ENCODE peak calls at places on chromosomes 6 and 20, in seven cellular contexts. R, B, O, P, W, G and D are unnamed samples.

GRCh38 chr6:5205035-5205469 is 55.7 kb downstream of the LYRM4 start:
- DNase-seq in G (no peak), P (no peak), O (no peak), R (no peak), W (no peak), B (no peak), D (no peak)

GRCh38 chr6:109194770-109195169 is 99.5 kb downstream of the CEP57L1 start:
- DNase-seq in O (no peak), B (no peak), R (no peak), G (no peak), W (peak; percentile 8), P (no peak), D (no peak)

GRCh38 chr6:166032366-166033171 is 135.1 kb downstream of the TBXT start:
- DNase-seq in P (peak; percentile 85), W (peak; percentile 12), O (peak; percentile 59), G (no peak), R (peak; percentile 97), B (peak; percentile 84), D (peak; percentile 53)

GRCh38 chr20:58693226-58694006 is 816 bp downstream of the NPEPL1 start:
- DNase-seq in O (peak; percentile 71), B (no peak), R (peak; percentile 26), G (peak; percentile 49), W (no peak), P (peak; percentile 66), D (peak; percentile 85)

GRCh38 chr6:118187568-118188164 is 280.6 kb downstream of the SLC35F1 start:
- DNase-seq in R (peak; percentile 89), B (peak; percentile 88), W (peak; percentile 6), P (no peak), O (no peak), G (no peak), D (no peak)

GRCh38 chr6:80226699-80227098 is 120.2 kb downstream of the BCKDHB start:
- DNase-seq in B (no peak), R (no peak), P (no peak), W (no peak), G (no peak), O (no peak), D (no peak)

GRCh38 chr6:63816979-63817436 is 181.4 kb downstream of the PHF3 start:
- DNase-seq in P (peak; percentile 82), W (peak; percentile 31), O (no peak), G (peak; percentile 54), B (no peak), R (peak; percentile 29), D (no peak)

GRCh38 chr6:4405609-4406212 is 270.3 kb upstream of the ECI2 start:
- DNase-seq in B (no peak), W (no peak), G (no peak), R (no peak), P (peak; percentile 11), O (no peak), D (no peak)

GRCh38 chr6:168883410-168884049 is 370.1 kb downstream of the THBS2 start:
- DNase-seq in P (no peak), W (no peak), R (no peak), G (no peak), O (no peak), B (no peak), D (no peak)

GRCh38 chr6:14863896-14864850 is 381.7 kb upstream of the JARID2 start:
- DNase-seq in G (no peak), P (peak; percentile 55), W (peak; percentile 30), B (no peak), R (no peak), O (no peak), D (no peak)

GRCh38 chr20:8454137-8454712 is 322.2 kb downstream of the PLCB1 start:
- DNase-seq in O (no peak), B (peak; percentile 93), R (peak; percentile 88), G (peak; percentile 70), W (peak; percentile 10), P (peak; percentile 90), D (peak; percentile 94)

GRCh38 chr6:168384045-168385038 is 56.6 kb upstream of the SMOC2 start:
- DNase-seq in P (no peak), R (no peak), B (no peak), W (no peak), G (no peak), O (no peak), D (peak; percentile 83)

GRCh38 chr6:131244942-131245341 is 109.7 kb downstream of the AKAP7 start:
- DNase-seq in R (no peak), W (no peak), P (no peak), B (no peak), G (no peak), O (no peak), D (no peak)

GRCh38 chr6:28643017-28643740 is 117.5 kb downstream of the GPX5 start:
- DNase-seq in B (peak; percentile 81), O (peak; percentile 83), R (peak; percentile 74), W (peak; percentile 17), G (peak; percentile 83), P (peak; percentile 97), D (peak; percentile 87)

GRCh38 chr6:56292505-56293181 is 45.3 kb upstream of the COL21A1 start:
- DNase-seq in O (peak; percentile 50), R (peak; percentile 75), P (peak; percentile 77), W (peak; percentile 76), B (peak; percentile 55), G (peak; percentile 69), D (peak; percentile 48)

GRCh38 chr6:27333642-27334040 is 21.6 kb upstream of the POM121L2 start:
- DNase-seq in P (peak; percentile 22), R (no peak), O (no peak), W (no peak), B (no peak), G (no peak), D (no peak)

GRCh38 chr20:3238616-3239025 is 369 bp downstream of the SLC4A11 start:
- DNase-seq in W (peak; percentile 41), O (no peak), P (no peak), R (peak; percentile 38), B (peak; percentile 7), G (peak; percentile 86), D (peak; percentile 88)

GRCh38 chr20:3235661-3236324 is 3.2 kb downstream of the SLC4A11 start:
- DNase-seq in P (no peak), O (no peak), G (no peak), R (peak; percentile 16), B (peak; percentile 35), W (no peak), D (peak; percentile 89)

GRCh38 chr20:3237958-3238615 is 903 bp downstream of the SLC4A11 start:
- DNase-seq in G (no peak), B (no peak), P (no peak), W (no peak), R (no peak), O (peak; percentile 78), D (peak; percentile 78)

GRCh38 chr20:3239026-3239866 is at the start of gene SLC4A11:
- DNase-seq in B (peak; percentile 61), W (peak; percentile 62), P (peak; percentile 69), O (peak; percentile 84), R (peak; percentile 64), G (peak; percentile 76), D (peak; percentile 93)

DNA sequence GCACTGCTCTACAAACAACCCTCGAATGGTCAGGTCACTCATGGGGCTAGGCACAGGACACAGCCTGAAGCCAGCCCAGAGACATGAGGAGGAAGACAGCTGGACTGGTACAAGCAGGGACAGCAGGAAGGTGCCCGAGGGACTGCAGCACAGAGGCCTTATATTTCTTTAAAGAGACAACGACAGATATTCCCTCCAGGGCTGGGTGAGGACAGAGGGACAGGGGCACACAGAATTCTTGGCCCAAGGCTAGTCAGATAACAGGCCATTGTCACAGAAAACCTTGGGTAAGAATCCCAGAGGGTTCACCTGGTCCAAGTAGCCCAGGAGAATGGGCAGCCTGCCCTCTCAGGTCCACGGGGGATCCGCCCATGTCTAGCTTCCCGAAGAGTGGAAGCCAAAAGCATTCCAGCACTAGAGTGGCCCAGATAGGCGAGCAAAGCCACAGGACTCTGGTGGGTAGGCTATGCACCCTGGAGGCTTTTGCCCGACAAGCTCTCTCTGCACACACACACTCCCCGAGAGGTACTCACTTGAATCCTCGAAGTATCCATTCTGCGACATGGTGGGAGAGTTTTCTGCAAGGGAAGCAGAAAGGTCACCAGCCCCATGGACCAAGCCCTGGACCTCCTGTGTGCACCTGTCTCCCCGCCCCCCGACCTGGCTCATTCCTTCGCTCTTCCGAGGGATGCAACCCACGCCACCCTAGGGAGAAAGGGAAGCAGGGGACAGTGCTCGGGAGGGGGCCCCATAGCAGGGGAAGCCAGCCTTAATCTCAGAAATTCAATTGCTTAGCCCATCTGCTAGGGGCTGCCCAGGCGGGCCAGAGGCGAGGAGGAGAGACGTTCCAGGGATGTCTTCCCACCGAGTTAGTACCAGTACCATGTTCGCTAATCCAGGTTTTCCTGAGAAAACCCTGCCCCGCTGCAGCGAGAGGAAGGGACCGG is 1.7 kb downstream of the SLC4A11 start:
- DNase-seq in P (no peak), O (no peak), B (no peak), G (no peak), W (no peak), R (no peak), D (peak; percentile 83)
- H3K4me2 ChIP-seq in P (no peak overlapping the region), O (peak overlapping the region; percentile 87), B (peak overlapping the region; percentile 54), G (no peak overlapping the region), W (peak overlapping the region; percentile 99), R (peak overlapping the region; percentile 94), D (no peak overlapping the region)

GRCh38 chr20:61115627-61116026 is 136.4 kb upstream of the CDH4 start:
- DNase-seq in G (no peak), O (no peak), B (no peak), P (no peak), W (no peak), R (no peak), D (no peak)
- H3K4me1 ChIP-seq in G (no peaks in the 10 kb centered on the region), O (no peaks in the 10 kb centered on the region), B (no peaks in the 10 kb centered on the region), P (no peaks in the 10 kb centered on the region), W (no peaks in the 10 kb centered on the region), R (peaks cover 19% of the 10 kb centered on the region), D (peaks cover 14% of the 10 kb centered on the region)

GRCh38 chr6:16985484-16986284 is 116.2 kb upstream of the STMND1 start:
- DNase-seq in G (no peak), O (no peak), P (no peak), B (peak; percentile 84), R (peak; percentile 87), W (peak; percentile 31), D (peak; percentile 69)
- H3K4me2 ChIP-seq in G (no peak overlapping the region), O (no peak overlapping the region), P (no peak overlapping the region), B (peak overlapping the region; percentile 84), R (no peak overlapping the region), W (peak overlapping the region; percentile 68), D (peak overlapping the region; percentile 85)

GRCh38 chr6:13380761-13381160 is 52.4 kb upstream of the TBC1D7 start:
- DNase-seq in O (no peak), R (no peak), G (no peak), P (no peak), B (no peak), W (no peak), D (no peak)
- H3K4me1 ChIP-seq in O (no peaks in the 10 kb centered on the region), R (no peaks in the 10 kb centered on the region), G (peaks cover 71% of the 10 kb centered on the region), P (peaks cover 1% of the 10 kb centered on the region), B (no peaks in the 10 kb centered on the region), W (peaks cover 2% of the 10 kb centered on the region), D (no peaks in the 10 kb centered on the region)